ENCODE peak calls at places on chromosomes 12 and 14, in nine cellular contexts. One of them, this sample, is unnamed.

GRCh38 chr12:30985814-30986452 is 59.4 kb downstream of the TSPAN11 start:
- DNase-seq in stimulated activated effector memory CD8-positive, alpha-beta T cell treated with anti-CD3 and anti-CD28 coated beads, Interleukin-12 subunit alpha, Interleukin-12 subunit beta, amount 100 ng/mL, for 72 hours: no peak
- DNase-seq in activated T-cell treated with anti-CD3 and anti-CD28 coated beads, Interleukin-2, amount 50 U/mL, for 4 hours: no peak
- DNase-seq in stomach: peak
- DNase-seq in NCI-H2107: peak
- DNase-seq in NCI-H69: peak
- DNase-seq in MV-4-11: no peak
- DNase-seq in T-helper 2 cell: peak
- DNase-seq in T-helper 9 cell: no peak
- DNase-seq in this sample: peak

GRCh38 chr12:113195598-113195997 is 10.1 kb downstream of the RITA1 start:
- DNase-seq in T-helper 9 cell: no peak
- DNase-seq in stimulated activated effector memory CD8-positive, alpha-beta T cell treated with anti-CD3 and anti-CD28 coated beads, Interleukin-12 subunit alpha, Interleukin-12 subunit beta, amount 100 ng/mL, for 72 hours: no peak
- DNase-seq in T-helper 2 cell: no peak
- DNase-seq in NCI-H2107: no peak
- DNase-seq in MV-4-11: no peak
- DNase-seq in stomach: no peak
- DNase-seq in NCI-H69: no peak
- DNase-seq in activated T-cell treated with anti-CD3 and anti-CD28 coated beads, Interleukin-2, amount 50 U/mL, for 4 hours: no peak
- DNase-seq in this sample: no peak

GRCh38 chr12:24947541-24948451 is 1.1 kb downstream of the BCAT1 start:
- DNase-seq in activated T-cell treated with anti-CD3 and anti-CD28 coated beads, Interleukin-2, amount 50 U/mL, for 4 hours: no peak
- DNase-seq in NCI-H69: peak
- DNase-seq in stimulated activated effector memory CD8-positive, alpha-beta T cell treated with anti-CD3 and anti-CD28 coated beads, Interleukin-12 subunit alpha, Interleukin-12 subunit beta, amount 100 ng/mL, for 72 hours: no peak
- DNase-seq in stomach: no peak
- DNase-seq in T-helper 9 cell: no peak
- DNase-seq in MV-4-11: peak
- DNase-seq in T-helper 2 cell: peak
- DNase-seq in NCI-H2107: no peak
- DNase-seq in this sample: peak

GRCh38 chr12:103519632-103520031 is 23.9 kb upstream of the C12orf42 start:
- DNase-seq in T-helper 9 cell: no peak
- DNase-seq in NCI-H2107: no peak
- DNase-seq in activated T-cell treated with anti-CD3 and anti-CD28 coated beads, Interleukin-2, amount 50 U/mL, for 4 hours: no peak
- DNase-seq in MV-4-11: no peak
- DNase-seq in NCI-H69: no peak
- DNase-seq in T-helper 2 cell: no peak
- DNase-seq in stimulated activated effector memory CD8-positive, alpha-beta T cell treated with anti-CD3 and anti-CD28 coated beads, Interleukin-12 subunit alpha, Interleukin-12 subunit beta, amount 100 ng/mL, for 72 hours: no peak
- DNase-seq in stomach: no peak
- DNase-seq in this sample: no peak

GRCh38 chr14:69993326-69993725 is 114.1 kb downstream of the SMOC1 start:
- DNase-seq in NCI-H69: no peak
- DNase-seq in activated T-cell treated with anti-CD3 and anti-CD28 coated beads, Interleukin-2, amount 50 U/mL, for 4 hours: no peak
- DNase-seq in stimulated activated effector memory CD8-positive, alpha-beta T cell treated with anti-CD3 and anti-CD28 coated beads, Interleukin-12 subunit alpha, Interleukin-12 subunit beta, amount 100 ng/mL, for 72 hours: no peak
- DNase-seq in MV-4-11: no peak
- DNase-seq in stomach: no peak
- DNase-seq in NCI-H2107: no peak
- DNase-seq in T-helper 9 cell: no peak
- DNase-seq in T-helper 2 cell: no peak
- DNase-seq in this sample: no peak

GRCh38 chr12:53336137-53336785 is at the start of gene SP7:
- DNase-seq in stimulated activated effector memory CD8-positive, alpha-beta T cell treated with anti-CD3 and anti-CD28 coated beads, Interleukin-12 subunit alpha, Interleukin-12 subunit beta, amount 100 ng/mL, for 72 hours: no peak
- DNase-seq in activated T-cell treated with anti-CD3 and anti-CD28 coated beads, Interleukin-2, amount 50 U/mL, for 4 hours: no peak
- DNase-seq in NCI-H69: peak
- DNase-seq in T-helper 2 cell: no peak
- DNase-seq in stomach: no peak
- DNase-seq in NCI-H2107: no peak
- DNase-seq in T-helper 9 cell: no peak
- DNase-seq in MV-4-11: peak
- DNase-seq in this sample: peak

GRCh38 chr12:43579240-43579639 is 27.2 kb upstream of the ADAMTS20 start:
- DNase-seq in NCI-H69: peak
- DNase-seq in activated T-cell treated with anti-CD3 and anti-CD28 coated beads, Interleukin-2, amount 50 U/mL, for 4 hours: no peak
- DNase-seq in stomach: no peak
- DNase-seq in T-helper 9 cell: no peak
- DNase-seq in T-helper 2 cell: no peak
- DNase-seq in MV-4-11: no peak
- DNase-seq in NCI-H2107: no peak
- DNase-seq in stimulated activated effector memory CD8-positive, alpha-beta T cell treated with anti-CD3 and anti-CD28 coated beads, Interleukin-12 subunit alpha, Interleukin-12 subunit beta, amount 100 ng/mL, for 72 hours: no peak
- DNase-seq in this sample: no peak

GRCh38 chr12:45849289-45849688 is 119.8 kb downstream of the ARID2 start:
- DNase-seq in activated T-cell treated with anti-CD3 and anti-CD28 coated beads, Interleukin-2, amount 50 U/mL, for 4 hours: no peak
- DNase-seq in stomach: no peak
- DNase-seq in stimulated activated effector memory CD8-positive, alpha-beta T cell treated with anti-CD3 and anti-CD28 coated beads, Interleukin-12 subunit alpha, Interleukin-12 subunit beta, amount 100 ng/mL, for 72 hours: no peak
- DNase-seq in MV-4-11: no peak
- DNase-seq in T-helper 9 cell: no peak
- DNase-seq in T-helper 2 cell: no peak
- DNase-seq in NCI-H69: no peak
- DNase-seq in NCI-H2107: no peak
- DNase-seq in this sample: no peak

GRCh38 chr14:21332950-21333349 is 50.9 kb downstream of the SUPT16H start:
- DNase-seq in NCI-H2107: no peak
- DNase-seq in T-helper 9 cell: no peak
- DNase-seq in NCI-H69: no peak
- DNase-seq in T-helper 2 cell: peak
- DNase-seq in activated T-cell treated with anti-CD3 and anti-CD28 coated beads, Interleukin-2, amount 50 U/mL, for 4 hours: no peak
- DNase-seq in MV-4-11: no peak
- DNase-seq in stimulated activated effector memory CD8-positive, alpha-beta T cell treated with anti-CD3 and anti-CD28 coated beads, Interleukin-12 subunit alpha, Interleukin-12 subunit beta, amount 100 ng/mL, for 72 hours: no peak
- DNase-seq in stomach: no peak
- DNase-seq in this sample: no peak

GRCh38 chr12:15963271-15963670 is 52.1 kb downstream of the DERA start:
- DNase-seq in activated T-cell treated with anti-CD3 and anti-CD28 coated beads, Interleukin-2, amount 50 U/mL, for 4 hours: no peak
- DNase-seq in MV-4-11: no peak
- DNase-seq in T-helper 2 cell: no peak
- DNase-seq in NCI-H69: no peak
- DNase-seq in T-helper 9 cell: no peak
- DNase-seq in stomach: no peak
- DNase-seq in NCI-H2107: no peak
- DNase-seq in stimulated activated effector memory CD8-positive, alpha-beta T cell treated with anti-CD3 and anti-CD28 coated beads, Interleukin-12 subunit alpha, Interleukin-12 subunit beta, amount 100 ng/mL, for 72 hours: no peak
- DNase-seq in this sample: no peak

GRCh38 chr12:93243689-93244513 is 133.8 kb upstream of the NUDT4 start:
- DNase-seq in MV-4-11: peak
- DNase-seq in stomach: no peak
- DNase-seq in T-helper 9 cell: no peak
- DNase-seq in NCI-H69: peak
- DNase-seq in stimulated activated effector memory CD8-positive, alpha-beta T cell treated with anti-CD3 and anti-CD28 coated beads, Interleukin-12 subunit alpha, Interleukin-12 subunit beta, amount 100 ng/mL, for 72 hours: no peak
- DNase-seq in NCI-H2107: no peak
- DNase-seq in T-helper 2 cell: peak
- DNase-seq in activated T-cell treated with anti-CD3 and anti-CD28 coated beads, Interleukin-2, amount 50 U/mL, for 4 hours: no peak
- DNase-seq in this sample: peak

GRCh38 chr14:90830931-90831701 is 14.9 kb upstream of the TTC7B start:
- DNase-seq in T-helper 2 cell: no peak
- DNase-seq in NCI-H69: no peak
- DNase-seq in MV-4-11: no peak
- DNase-seq in T-helper 9 cell: no peak
- DNase-seq in stimulated activated effector memory CD8-positive, alpha-beta T cell treated with anti-CD3 and anti-CD28 coated beads, Interleukin-12 subunit alpha, Interleukin-12 subunit beta, amount 100 ng/mL, for 72 hours: no peak
- DNase-seq in activated T-cell treated with anti-CD3 and anti-CD28 coated beads, Interleukin-2, amount 50 U/mL, for 4 hours: no peak
- DNase-seq in stomach: no peak
- DNase-seq in NCI-H2107: no peak
- DNase-seq in this sample: no peak

GRCh38 chr12:52615208-52615868 is 3.0 kb downstream of the KRT73 start:
- DNase-seq in stimulated activated effector memory CD8-positive, alpha-beta T cell treated with anti-CD3 and anti-CD28 coated beads, Interleukin-12 subunit alpha, Interleukin-12 subunit beta, amount 100 ng/mL, for 72 hours: no peak
- DNase-seq in NCI-H69: no peak
- DNase-seq in T-helper 9 cell: no peak
- DNase-seq in T-helper 2 cell: peak
- DNase-seq in MV-4-11: peak
- DNase-seq in NCI-H2107: no peak
- DNase-seq in activated T-cell treated with anti-CD3 and anti-CD28 coated beads, Interleukin-2, amount 50 U/mL, for 4 hours: no peak
- DNase-seq in stomach: no peak
- DNase-seq in this sample: peak

GRCh38 chr12:104569348-104570173 is 112.8 kb downstream of the CHST11 start:
- DNase-seq in T-helper 2 cell: peak
- DNase-seq in NCI-H69: no peak
- DNase-seq in MV-4-11: peak
- DNase-seq in stimulated activated effector memory CD8-positive, alpha-beta T cell treated with anti-CD3 and anti-CD28 coated beads, Interleukin-12 subunit alpha, Interleukin-12 subunit beta, amount 100 ng/mL, for 72 hours: peak
- DNase-seq in stomach: peak
- DNase-seq in NCI-H2107: no peak
- DNase-seq in activated T-cell treated with anti-CD3 and anti-CD28 coated beads, Interleukin-2, amount 50 U/mL, for 4 hours: no peak
- DNase-seq in T-helper 9 cell: peak
- DNase-seq in this sample: peak

GRCh38 chr12:27179399-27180214 is 64.5 kb upstream of the STK38L start:
- DNase-seq in NCI-H69: peak
- DNase-seq in T-helper 9 cell: no peak
- DNase-seq in stomach: no peak
- DNase-seq in NCI-H2107: no peak
- DNase-seq in MV-4-11: peak
- DNase-seq in stimulated activated effector memory CD8-positive, alpha-beta T cell treated with anti-CD3 and anti-CD28 coated beads, Interleukin-12 subunit alpha, Interleukin-12 subunit beta, amount 100 ng/mL, for 72 hours: no peak
- DNase-seq in T-helper 2 cell: peak
- DNase-seq in activated T-cell treated with anti-CD3 and anti-CD28 coated beads, Interleukin-2, amount 50 U/mL, for 4 hours: no peak
- DNase-seq in this sample: peak

GRCh38 chr12:45615268-45615667 is 114.2 kb upstream of the ARID2 start:
- DNase-seq in MV-4-11: peak
- DNase-seq in NCI-H2107: peak
- DNase-seq in stimulated activated effector memory CD8-positive, alpha-beta T cell treated with anti-CD3 and anti-CD28 coated beads, Interleukin-12 subunit alpha, Interleukin-12 subunit beta, amount 100 ng/mL, for 72 hours: no peak
- DNase-seq in T-helper 2 cell: no peak
- DNase-seq in T-helper 9 cell: no peak
- DNase-seq in stomach: no peak
- DNase-seq in NCI-H69: peak
- DNase-seq in activated T-cell treated with anti-CD3 and anti-CD28 coated beads, Interleukin-2, amount 50 U/mL, for 4 hours: no peak
- DNase-seq in this sample: peak

GRCh38 chr12:20549115-20549719 is 145.9 kb upstream of the SLCO1C1 start:
- DNase-seq in MV-4-11: no peak
- DNase-seq in NCI-H2107: no peak
- DNase-seq in NCI-H69: peak
- DNase-seq in T-helper 2 cell: no peak
- DNase-seq in stimulated activated effector memory CD8-positive, alpha-beta T cell treated with anti-CD3 and anti-CD28 coated beads, Interleukin-12 subunit alpha, Interleukin-12 subunit beta, amount 100 ng/mL, for 72 hours: no peak
- DNase-seq in T-helper 9 cell: no peak
- DNase-seq in stomach: no peak
- DNase-seq in activated T-cell treated with anti-CD3 and anti-CD28 coated beads, Interleukin-2, amount 50 U/mL, for 4 hours: no peak
- DNase-seq in this sample: peak

GRCh38 chr12:7038591-7038990 is 20.3 kb upstream of the LPCAT3 start:
- DNase-seq in T-helper 2 cell: no peak
- DNase-seq in MV-4-11: no peak
- DNase-seq in stimulated activated effector memory CD8-positive, alpha-beta T cell treated with anti-CD3 and anti-CD28 coated beads, Interleukin-12 subunit alpha, Interleukin-12 subunit beta, amount 100 ng/mL, for 72 hours: no peak
- DNase-seq in T-helper 9 cell: no peak
- DNase-seq in NCI-H2107: no peak
- DNase-seq in stomach: no peak
- DNase-seq in NCI-H69: no peak
- DNase-seq in activated T-cell treated with anti-CD3 and anti-CD28 coated beads, Interleukin-2, amount 50 U/mL, for 4 hours: no peak
- DNase-seq in this sample: peak

GRCh38 chr12:25725874-25726273 is 172.8 kb upstream of the LMNTD1 start:
- DNase-seq in stomach: no peak
- DNase-seq in NCI-H2107: no peak
- DNase-seq in MV-4-11: peak
- DNase-seq in NCI-H69: no peak
- DNase-seq in T-helper 2 cell: no peak
- DNase-seq in activated T-cell treated with anti-CD3 and anti-CD28 coated beads, Interleukin-2, amount 50 U/mL, for 4 hours: no peak
- DNase-seq in T-helper 9 cell: no peak
- DNase-seq in stimulated activated effector memory CD8-positive, alpha-beta T cell treated with anti-CD3 and anti-CD28 coated beads, Interleukin-12 subunit alpha, Interleukin-12 subunit beta, amount 100 ng/mL, for 72 hours: no peak
- DNase-seq in this sample: no peak

GRCh38 chr14:32710351-32711102 is 228.2 kb upstream of the NPAS3 start:
- DNase-seq in activated T-cell treated with anti-CD3 and anti-CD28 coated beads, Interleukin-2, amount 50 U/mL, for 4 hours: no peak
- DNase-seq in T-helper 9 cell: no peak
- DNase-seq in stimulated activated effector memory CD8-positive, alpha-beta T cell treated with anti-CD3 and anti-CD28 coated beads, Interleukin-12 subunit alpha, Interleukin-12 subunit beta, amount 100 ng/mL, for 72 hours: no peak
- DNase-seq in NCI-H2107: no peak
- DNase-seq in T-helper 2 cell: no peak
- DNase-seq in MV-4-11: no peak
- DNase-seq in NCI-H69: no peak
- DNase-seq in stomach: no peak
- DNase-seq in this sample: no peak

GRCh38 chr12:95549392-95550084 is 1.7 kb downstream of the USP44 start:
- DNase-seq in activated T-cell treated with anti-CD3 and anti-CD28 coated beads, Interleukin-2, amount 50 U/mL, for 4 hours: no peak
- DNase-seq in T-helper 2 cell: peak
- DNase-seq in MV-4-11: no peak
- DNase-seq in NCI-H69: no peak
- DNase-seq in stomach: no peak
- DNase-seq in stimulated activated effector memory CD8-positive, alpha-beta T cell treated with anti-CD3 and anti-CD28 coated beads, Interleukin-12 subunit alpha, Interleukin-12 subunit beta, amount 100 ng/mL, for 72 hours: no peak
- DNase-seq in T-helper 9 cell: no peak
- DNase-seq in NCI-H2107: no peak
- DNase-seq in this sample: no peak

GRCh38 chr14:81137316-81137715 is 83.4 kb downstream of the GTF2A1 start:
- DNase-seq in NCI-H2107: no peak
- DNase-seq in stomach: no peak
- DNase-seq in T-helper 9 cell: no peak
- DNase-seq in MV-4-11: peak
- DNase-seq in stimulated activated effector memory CD8-positive, alpha-beta T cell treated with anti-CD3 and anti-CD28 coated beads, Interleukin-12 subunit alpha, Interleukin-12 subunit beta, amount 100 ng/mL, for 72 hours: no peak
- DNase-seq in NCI-H69: peak
- DNase-seq in activated T-cell treated with anti-CD3 and anti-CD28 coated beads, Interleukin-2, amount 50 U/mL, for 4 hours: no peak
- DNase-seq in T-helper 2 cell: no peak
- DNase-seq in this sample: no peak

GRCh38 chr14:26984318-26985177 is 386.7 kb upstream of the NOVA1 start:
- DNase-seq in activated T-cell treated with anti-CD3 and anti-CD28 coated beads, Interleukin-2, amount 50 U/mL, for 4 hours: no peak
- DNase-seq in T-helper 9 cell: no peak
- DNase-seq in T-helper 2 cell: peak
- DNase-seq in NCI-H69: peak
- DNase-seq in MV-4-11: peak
- DNase-seq in NCI-H2107: peak
- DNase-seq in stomach: peak
- DNase-seq in stimulated activated effector memory CD8-positive, alpha-beta T cell treated with anti-CD3 and anti-CD28 coated beads, Interleukin-12 subunit alpha, Interleukin-12 subunit beta, amount 100 ng/mL, for 72 hours: no peak
- DNase-seq in this sample: peak

GRCh38 chr12:45762185-45763110 is 32.9 kb downstream of the ARID2 start:
- DNase-seq in NCI-H69: peak
- DNase-seq in stomach: no peak
- DNase-seq in T-helper 9 cell: no peak
- DNase-seq in stimulated activated effector memory CD8-positive, alpha-beta T cell treated with anti-CD3 and anti-CD28 coated beads, Interleukin-12 subunit alpha, Interleukin-12 subunit beta, amount 100 ng/mL, for 72 hours: no peak
- DNase-seq in T-helper 2 cell: peak
- DNase-seq in NCI-H2107: no peak
- DNase-seq in MV-4-11: peak
- DNase-seq in activated T-cell treated with anti-CD3 and anti-CD28 coated beads, Interleukin-2, amount 50 U/mL, for 4 hours: no peak
- DNase-seq in this sample: peak

GRCh38 chr12:57851552-57852186 is 5.1 kb upstream of the CTDSP2 start:
- DNase-seq in stimulated activated effector memory CD8-positive, alpha-beta T cell treated with anti-CD3 and anti-CD28 coated beads, Interleukin-12 subunit alpha, Interleukin-12 subunit beta, amount 100 ng/mL, for 72 hours: no peak
- DNase-seq in stomach: no peak
- DNase-seq in T-helper 9 cell: no peak
- DNase-seq in activated T-cell treated with anti-CD3 and anti-CD28 coated beads, Interleukin-2, amount 50 U/mL, for 4 hours: no peak
- DNase-seq in T-helper 2 cell: no peak
- DNase-seq in NCI-H2107: no peak
- DNase-seq in MV-4-11: no peak
- DNase-seq in NCI-H69: no peak
- DNase-seq in this sample: no peak